ENCODE peak calls at places on chromosomes 7 and 10, in nine cellular contexts. Q is ovary, L is right atrium auricular region, T is foreskin fibroblast, D is heart right ventricle, X is HFF-Myc, P is left ventricle myocardium inferior, F is GM12865, H is HCT116. U is an unnamed sample.

GRCh38 chr7:41085244-41085643 is 617.6 kb downstream of the INHBA start:
- DNase-seq in Q (no peak), L (no peak), T (peak), D (no peak), X (no peak), P (no peak), F (no peak), H (no peak), U (no peak)

GRCh38 chr7:158812684-158813083 is 16.6 kb downstream of the ESYT2 start:
- DNase-seq in Q (no peak), L (no peak), T (no peak), D (no peak), X (no peak), P (no peak), F (no peak), H (no peak), U (no peak)

GRCh38 chr10:79384773-79385391 is 37.6 kb downstream of the PPIF start:
- DNase-seq in Q (no peak), L (no peak), T (no peak), D (no peak), X (no peak), P (peak), F (no peak), H (no peak), U (no peak)

GRCh38 chr10:601356-601963 is 88.0 kb downstream of the DIP2C start:
- DNase-seq in Q (no peak), L (no peak), T (no peak), D (no peak), X (no peak), P (no peak), F (no peak), H (no peak), U (no peak)

GRCh38 chr10:109902992-109903947 is 20.0 kb downstream of the XPNPEP1 start:
- DNase-seq in Q (no peak), L (no peak), T (peak), D (no peak), X (no peak), P (no peak), F (no peak), H (no peak), U (no peak)

GRCh38 chr10:85648279-85648754 is 718.3 kb downstream of the GRID1 start:
- DNase-seq in Q (no peak), L (no peak), T (no peak), D (no peak), X (no peak), P (no peak), F (no peak), H (no peak), U (no peak)

GRCh38 chr10:27541728-27542285 is 37.7 kb downstream of the RAB18 start:
- DNase-seq in Q (no peak), L (no peak), T (no peak), D (no peak), X (no peak), P (no peak), F (no peak), H (no peak), U (no peak)

GRCh38 chr10:124308351-124308645 is 110.4 kb downstream of the OAT start:
- DNase-seq in Q (no peak), L (no peak), T (no peak), D (no peak), X (no peak), P (no peak), F (no peak), H (no peak), U (no peak)

GRCh38 chr7:54988516-54988915 is 30.3 kb upstream of the EGFR start:
- DNase-seq in Q (no peak), L (no peak), T (no peak), D (no peak), X (no peak), P (no peak), F (no peak), H (no peak), U (no peak)

GRCh38 chr10:101778781-101779543 is 3.0 kb upstream of the FGF8 start:
- DNase-seq in Q (no peak), L (peak), T (no peak), D (no peak), X (no peak), P (no peak), F (peak), H (no peak), U (no peak)

GRCh38 chr7:74252893-74253292 is 1.3 kb downstream of the RFC2 start:
- DNase-seq in Q (no peak), L (no peak), T (no peak), D (no peak), X (no peak), P (no peak), F (peak), H (no peak), U (no peak)

GRCh38 chr10:128178319-128178937 is 52.2 kb upstream of the MKI67 start:
- DNase-seq in Q (no peak), L (no peak), T (no peak), D (no peak), X (no peak), P (no peak), F (peak), H (peak), U (no peak)

GRCh38 chr10:76543655-76544054 is 1094.0 kb downstream of the KCNMA1 start:
- DNase-seq in Q (no peak), L (no peak), T (no peak), D (no peak), X (no peak), P (no peak), F (no peak), H (no peak), U (no peak)

GRCh38 chr10:86361134-86362128 is 5.2 kb downstream of the GRID1 start:
- DNase-seq in Q (no peak), L (no peak), T (no peak), D (peak), X (no peak), P (no peak), F (no peak), H (no peak), U (no peak)

GRCh38 chr10:3776796-3777571 is 8.0 kb downstream of the KLF6 start:
- DNase-seq in Q (peak), L (no peak), T (peak), D (peak), X (peak), P (no peak), F (no peak), H (peak), U (no peak)

GRCh38 chr7:137508437-137509175 is 165.1 kb upstream of the PTN start:
- DNase-seq in Q (no peak), L (no peak), T (peak), D (no peak), X (peak), P (no peak), F (no peak), H (no peak), U (peak)

GRCh38 chr7:41448104-41448503 is 254.8 kb downstream of the INHBA start:
- DNase-seq in Q (no peak), L (no peak), T (peak), D (no peak), X (no peak), P (no peak), F (no peak), H (no peak), U (no peak)

GRCh38 chr7:50564171-50564570 is 1.0 kb downstream of the DDC start:
- DNase-seq in Q (no peak), L (no peak), T (no peak), D (no peak), X (no peak), P (no peak), F (no peak), H (no peak), U (no peak)
- H3K4me3 ChIP-seq in Q (no peak), L (no peak), T (no peak), D (no peak), X (no peak), P (no peak), F (no peak), H (no peak), U (no peak)

GRCh38 chr10:62399211-62399610 is 25.0 kb downstream of the ZNF365 start:
- DNase-seq in Q (no peak), L (no peak), T (no peak), D (no peak), X (no peak), P (no peak), F (no peak), H (no peak), U (no peak)

GRCh38 chr10:62396864-62397263 is 22.7 kb downstream of the ZNF365 start:
- DNase-seq in Q (no peak), L (no peak), T (no peak), D (no peak), X (no peak), P (no peak), F (no peak), H (no peak), U (no peak)

GRCh38 chr10:62393237-62393636 is 19.1 kb downstream of the ZNF365 start:
- DNase-seq in Q (no peak), L (no peak), T (no peak), D (no peak), X (no peak), P (no peak), F (no peak), H (no peak), U (no peak)

GRCh38 chr10:62394556-62395018 is 20.4 kb downstream of the ZNF365 start:
- DNase-seq in Q (no peak), L (no peak), T (no peak), D (no peak), X (no peak), P (no peak), F (no peak), H (no peak), U (no peak)

GRCh38 chr10:62395892-62396291 is 21.7 kb downstream of the ZNF365 start:
- DNase-seq in Q (no peak), L (no peak), T (no peak), D (no peak), X (no peak), P (no peak), F (no peak), H (no peak), U (no peak)
- TF ChIP-seq CTCF in Q (no peak), L (no peak), T (no peak), D (no peak), X (no peak), P (no peak), F (no peak), H (no peak), U (no peak)

DNA sequence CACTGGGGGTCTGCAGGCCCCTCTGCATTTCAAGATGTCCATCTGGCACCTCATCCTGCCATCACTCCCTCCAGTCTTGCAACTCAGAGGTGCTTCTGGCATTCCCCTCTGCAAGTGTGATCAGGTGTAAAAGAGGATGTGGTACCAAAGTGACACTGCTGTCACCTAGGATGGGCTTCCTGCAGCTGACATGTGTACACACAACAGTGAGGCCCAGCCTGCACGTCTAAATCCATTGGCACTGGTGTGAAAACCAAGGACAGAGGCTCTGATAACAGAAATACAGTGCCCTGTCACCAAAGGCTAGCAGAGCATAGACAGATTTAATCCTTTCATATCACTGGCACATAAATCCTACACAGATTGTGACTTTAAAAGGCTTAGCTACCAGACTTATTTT is 162.5 kb upstream of the CELF2 start:
- DNase-seq in Q (no peak), L (no peak), T (no peak), D (no peak), X (no peak), P (no peak), F (peak), H (no peak), U (no peak)
- H3K4me3 ChIP-seq in Q (no peak), L (no peak), T (no peak), D (no peak), X (no peak), P (no peak), F (no peak), H (no peak), U (no peak)

GRCh38 chr7:27607210-27607606 is 55.5 kb downstream of the HIBADH start:
- DNase-seq in Q (no peak), L (no peak), T (no peak), D (no peak), X (no peak), P (no peak), F (no peak), H (no peak), U (no peak)

GRCh38 chr7:27605283-27605682 is 57.4 kb downstream of the HIBADH start:
- DNase-seq in Q (no peak), L (no peak), T (no peak), D (no peak), X (no peak), P (no peak), F (no peak), H (no peak), U (no peak)

GRCh38 chr7:27603813-27604212 is 58.9 kb downstream of the HIBADH start:
- DNase-seq in Q (no peak), L (no peak), T (no peak), D (no peak), X (no peak), P (no peak), F (no peak), H (no peak), U (no peak)

GRCh38 chr7:27606270-27607209 is 56.1 kb downstream of the HIBADH start:
- DNase-seq in Q (no peak), L (no peak), T (peak), D (no peak), X (peak), P (no peak), F (no peak), H (no peak), U (peak)

GRCh38 chr7:27605689-27606269 is 56.9 kb downstream of the HIBADH start:
- DNase-seq in Q (no peak), L (no peak), T (no peak), D (no peak), X (peak), P (no peak), F (peak), H (no peak), U (peak)
- TF ChIP-seq CTCF in Q (no peak), L (peak), T (peak), D (peak), X (peak), P (peak), F (peak), H (peak), U (peak)

GRCh38 chr7:75820688-75821087 is 7.1 kb upstream of the CCL24 start:
- DNase-seq in Q (no peak), L (no peak), T (no peak), D (no peak), X (no peak), P (no peak), F (no peak), H (no peak), U (no peak)
- H3K4me3 ChIP-seq in Q (no peak), L (no peak), T (no peak), D (no peak), X (no peak), P (no peak), F (no peak), H (no peak), U (no peak)

GRCh38 chr10:33798754-33799153 is 464.3 kb upstream of the NRP1 start:
- DNase-seq in Q (no peak), L (peak), T (no peak), D (no peak), X (no peak), P (no peak), F (no peak), H (no peak), U (no peak)
- TF ChIP-seq CTCF in Q (no peak), L (no peak), T (no peak), D (no peak), X (no peak), P (no peak), F (no peak), H (no peak), U (no peak)

GRCh38 chr7:85980740-85981139 is 663.0 kb upstream of the GRM3 start:
- DNase-seq in Q (no peak), L (no peak), T (no peak), D (no peak), X (no peak), P (no peak), F (no peak), H (no peak), U (no peak)
- H3K4me3 ChIP-seq in Q (no peak), L (no peak), T (no peak), D (no peak), X (no peak), P (no peak), F (no peak), H (no peak), U (no peak)

GRCh38 chr7:140697447-140698143 is 1.1 kb downstream of the NDUFB2 start:
- DNase-seq in Q (no peak), L (no peak), T (peak), D (no peak), X (no peak), P (no peak), F (no peak), H (no peak), U (no peak)

GRCh38 chr7:140698477-140698876 is 2.0 kb downstream of the NDUFB2 start:
- DNase-seq in Q (no peak), L (no peak), T (no peak), D (no peak), X (no peak), P (peak), F (no peak), H (no peak), U (no peak)

GRCh38 chr7:140695381-140695780 is 1.1 kb upstream of the NDUFB2 start:
- DNase-seq in Q (no peak), L (peak), T (no peak), D (no peak), X (no peak), P (no peak), F (no peak), H (no peak), U (no peak)

GRCh38 chr7:140696024-140696678 is 357 bp upstream of the NDUFB2 start:
- DNase-seq in Q (peak), L (peak), T (peak), D (peak), X (peak), P (peak), F (peak), H (peak), U (no peak)

GRCh38 chr7:140696679-140697446 is at the start of gene NDUFB2:
- DNase-seq in Q (no peak), L (peak), T (peak), D (peak), X (peak), P (peak), F (peak), H (peak), U (no peak)
- TF ChIP-seq CTCF in Q (no peak), L (no peak), T (no peak), D (no peak), X (no peak), P (no peak), F (no peak), H (no peak), U (peak)